ENCODE peak calls at places on chromosomes 4 and X, in ten cellular contexts. L is Peyer's patch, M is dorsolateral prefrontal cortex, S is heart right ventricle, X is psoas muscle, Y is lower lobe of right lung, A is GM23248, N is H9, T is IMR-90, U is WERI-Rb-1. R is an unnamed sample.

GRCh38 chrX:12245650-12246645 is 107.7 kb downstream of the FRMPD4 start:
- DNase-seq in L (no peak), M (no peak), S (no peak), X (no peak), Y (no peak), A (peak), N (no peak), T (peak), U (no peak), R (no peak)

GRCh38 chrX:114500622-114501021 is 83.3 kb upstream of the HTR2C start:
- DNase-seq in L (no peak), M (no peak), S (no peak), X (no peak), Y (no peak), A (no peak), N (no peak), T (no peak), U (no peak), R (no peak)

GRCh38 chrX:98194036-98194435 is 1310.3 kb downstream of the RPA4 start:
- DNase-seq in L (no peak), M (no peak), S (no peak), X (no peak), Y (no peak), A (no peak), N (no peak), T (no peak), U (no peak), R (no peak)

GRCh38 chr4:985123-985830 is 1.6 kb upstream of the IDUA start:
- DNase-seq in L (peak), M (no peak), S (peak), X (peak), Y (peak), A (peak), N (peak), T (no peak), U (peak), R (no peak)

GRCh38 chr4:53618321-53618720 is 27.0 kb upstream of the LNX1 start:
- DNase-seq in L (no peak), M (no peak), S (no peak), X (no peak), Y (no peak), A (no peak), N (no peak), T (no peak), U (no peak), R (no peak)

GRCh38 chr4:87088188-87088587 is 132.2 kb downstream of the KLHL8 start:
- DNase-seq in L (no peak), M (no peak), S (no peak), X (no peak), Y (no peak), A (no peak), N (no peak), T (no peak), U (no peak), R (no peak)

GRCh38 chr4:88356771-88357170 is 21.9 kb upstream of the HERC6 start:
- DNase-seq in L (no peak), M (no peak), S (no peak), X (no peak), Y (no peak), A (peak), N (no peak), T (no peak), U (no peak), R (no peak)

GRCh38 chr4:159593651-159594050 is 490.8 kb downstream of the RAPGEF2 start:
- DNase-seq in L (no peak), M (no peak), S (no peak), X (no peak), Y (no peak), A (no peak), N (no peak), T (no peak), U (no peak), R (no peak)

GRCh38 chr4:127732623-127733199 is 2.5 kb downstream of the SLC25A31 start:
- DNase-seq in L (no peak), M (no peak), S (no peak), X (no peak), Y (no peak), A (peak), N (no peak), T (peak), U (no peak), R (no peak)

GRCh38 chrX:39752820-39753219 is 344.9 kb downstream of the BCOR start:
- DNase-seq in L (no peak), M (peak), S (no peak), X (no peak), Y (no peak), A (no peak), N (no peak), T (peak), U (no peak), R (no peak)

GRCh38 chr4:25702848-25703247 is 47.2 kb downstream of the SLC34A2 start:
- DNase-seq in L (no peak), M (peak), S (peak), X (peak), Y (no peak), A (peak), N (no peak), T (peak), U (no peak), R (no peak)

GRCh38 chr4:53705151-53705764 is 114.0 kb upstream of the LNX1 start:
- DNase-seq in L (no peak), M (no peak), S (no peak), X (no peak), Y (no peak), A (peak), N (no peak), T (no peak), U (no peak), R (no peak)

GRCh38 chr4:15479089-15479912 is 9.6 kb downstream of the CC2D2A start:
- DNase-seq in L (peak), M (peak), S (peak), X (no peak), Y (peak), A (peak), N (peak), T (peak), U (peak), R (no peak)

GRCh38 chrX:115589419-115589818 is 28.4 kb downstream of the PLS3 start:
- DNase-seq in L (no peak), M (no peak), S (no peak), X (no peak), Y (no peak), A (peak), N (no peak), T (no peak), U (no peak), R (no peak)

GRCh38 chrX:115591856-115592842 is 31.2 kb downstream of the PLS3 start:
- DNase-seq in L (no peak), M (no peak), S (no peak), X (no peak), Y (no peak), A (no peak), N (no peak), T (no peak), U (no peak), R (no peak)

GRCh38 chrX:115591420-115591819 is 30.4 kb downstream of the PLS3 start:
- DNase-seq in L (no peak), M (no peak), S (no peak), X (no peak), Y (no peak), A (no peak), N (no peak), T (no peak), U (no peak), R (no peak)

GRCh38 chrX:115584715-115585114 is 23.7 kb downstream of the PLS3 start:
- DNase-seq in L (no peak), M (no peak), S (no peak), X (no peak), Y (no peak), A (peak), N (no peak), T (peak), U (no peak), R (no peak)

GRCh38 chrX:115588180-115588579 is 27.2 kb downstream of the PLS3 start:
- DNase-seq in L (no peak), M (no peak), S (no peak), X (no peak), Y (no peak), A (no peak), N (no peak), T (no peak), U (no peak), R (no peak)
- H3K27ac ChIP-seq in L (no peak), M (no peak), S (no peak), X (no peak), Y (no peak), A (no peak), N (no peak), T (no peak), U (no peak), R (no peak)

GRCh38 chrX:68934922-68935321 is 106.1 kb downstream of the EFNB1 start:
- DNase-seq in L (no peak), M (peak), S (no peak), X (no peak), Y (no peak), A (no peak), N (no peak), T (no peak), U (no peak), R (no peak)

GRCh38 chrX:68936186-68936585 is 107.4 kb downstream of the EFNB1 start:
- DNase-seq in L (no peak), M (no peak), S (no peak), X (no peak), Y (no peak), A (no peak), N (no peak), T (no peak), U (no peak), R (no peak)

GRCh38 chrX:68936608-68937007 is 107.8 kb downstream of the EFNB1 start:
- DNase-seq in L (no peak), M (peak), S (no peak), X (no peak), Y (no peak), A (peak), N (no peak), T (peak), U (no peak), R (no peak)

GRCh38 chrX:68934421-68934820 is 105.6 kb downstream of the EFNB1 start:
- DNase-seq in L (no peak), M (no peak), S (no peak), X (no peak), Y (no peak), A (no peak), N (no peak), T (no peak), U (no peak), R (no peak)

DNA sequence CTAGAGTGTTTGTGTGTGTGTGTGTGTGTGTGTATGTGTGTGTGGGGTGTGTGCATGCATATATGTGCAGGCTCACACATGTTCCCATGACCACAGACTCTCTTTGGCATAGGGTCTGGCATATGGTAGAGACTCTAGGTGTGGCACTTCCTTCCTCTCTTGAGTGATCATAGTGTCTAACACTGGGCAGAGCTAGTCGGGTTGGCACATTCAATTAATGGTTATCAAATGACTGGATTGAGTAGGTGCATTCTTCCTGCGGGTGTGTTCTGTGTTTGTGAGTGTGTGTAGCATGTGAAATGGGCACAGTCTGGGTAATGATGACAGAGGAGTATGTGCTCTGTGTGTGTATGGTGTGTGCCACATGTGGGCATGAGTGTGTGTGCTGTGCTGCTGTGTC is 106.5 kb downstream of the EFNB1 start:
- DNase-seq in L (no peak), M (peak), S (no peak), X (no peak), Y (no peak), A (no peak), N (no peak), T (no peak), U (no peak), R (no peak)
- H3K27ac ChIP-seq in L (no peak), M (no peak), S (no peak), X (no peak), Y (no peak), A (no peak), N (no peak), T (no peak), U (no peak), R (no peak)

DNA sequence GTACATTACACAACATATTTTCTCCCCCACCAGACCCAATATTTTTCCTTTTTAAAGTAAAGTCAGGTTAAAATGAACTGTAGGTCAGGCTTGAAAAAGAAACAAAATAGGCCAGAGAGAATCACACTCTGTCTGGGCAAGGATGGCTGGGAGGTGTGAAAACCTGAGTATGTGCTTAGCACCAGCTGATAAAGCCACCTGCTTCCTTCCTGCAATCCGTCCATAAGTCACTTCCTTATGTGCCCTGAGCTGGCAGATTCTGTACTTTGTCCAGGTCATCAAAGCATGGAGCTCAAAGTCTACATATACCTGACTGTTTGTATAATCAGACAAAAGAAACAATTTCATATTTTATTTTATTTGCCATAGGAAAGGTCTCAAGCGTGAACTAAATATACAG is 37.7 kb downstream of the ANTXR2 start:
- DNase-seq in L (peak), M (no peak), S (no peak), X (no peak), Y (no peak), A (no peak), N (no peak), T (no peak), U (peak), R (no peak)
- H3K27ac ChIP-seq in L (peak), M (no peak), S (no peak), X (no peak), Y (no peak), A (no peak), N (no peak), T (no peak), U (no peak), R (no peak)

GRCh38 chr4:131551306-131551705 is 1597.8 kb upstream of the PCDH10 start:
- DNase-seq in L (no peak), M (no peak), S (no peak), X (no peak), Y (no peak), A (no peak), N (no peak), T (no peak), U (no peak), R (no peak)

DNA sequence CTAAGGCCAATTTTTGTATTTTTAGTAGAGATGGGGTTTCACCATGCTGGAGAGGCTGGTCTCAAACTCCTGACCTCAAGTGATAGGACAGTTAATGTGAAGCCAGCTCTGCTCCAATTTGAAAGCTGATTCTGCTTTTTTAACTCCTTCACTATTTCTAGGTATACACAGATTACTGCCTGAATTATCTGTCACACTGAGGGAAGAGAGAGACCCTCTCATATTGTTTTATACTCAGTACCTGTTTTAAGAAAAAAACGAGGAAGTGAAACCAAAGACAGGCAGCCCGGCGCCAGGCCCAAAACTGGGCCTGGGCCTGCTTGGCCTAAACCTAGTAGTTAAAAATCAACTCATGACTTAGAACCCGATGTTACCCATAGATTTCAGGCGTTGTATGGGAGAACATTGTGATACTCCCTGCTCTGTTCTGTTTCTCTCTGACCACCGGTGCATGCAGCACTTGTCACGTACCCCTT is 1601.5 kb upstream of the PCDH10 start:
- DNase-seq in L (no peak), M (no peak), S (no peak), X (no peak), Y (no peak), A (no peak), N (no peak), T (no peak), U (no peak), R (no peak)
- H3K27ac ChIP-seq in L (no peak), M (no peak), S (no peak), X (no peak), Y (no peak), A (no peak), N (no peak), T (no peak), U (no peak), R (no peak)

DNA sequence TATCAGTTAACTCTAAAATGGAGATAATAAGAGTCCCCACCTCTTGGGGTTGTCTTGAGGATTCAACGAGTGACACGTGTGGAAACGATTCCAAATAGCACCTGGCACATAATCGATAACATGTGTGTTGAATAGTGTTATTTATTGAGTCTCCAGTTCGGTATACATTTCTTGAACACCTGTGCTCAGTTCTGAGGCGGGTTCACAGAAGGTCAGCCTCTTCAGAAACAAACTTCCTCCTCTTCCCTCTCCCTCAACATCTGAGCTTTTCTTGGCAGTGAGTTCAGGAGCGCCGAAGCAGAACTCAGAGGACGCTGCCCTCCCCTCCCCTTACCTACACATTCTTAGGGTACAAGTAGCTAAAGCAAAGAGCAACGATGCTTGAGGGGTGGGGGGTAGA is 934 bp downstream of the PDHA1 start:
- DNase-seq in L (no peak), M (no peak), S (no peak), X (no peak), Y (no peak), A (no peak), N (no peak), T (no peak), U (peak), R (no peak)
- H3K27ac ChIP-seq in L (peak), M (no peak), S (peak), X (peak), Y (peak), A (no peak), N (no peak), T (no peak), U (no peak), R (peak)

GRCh38 chr4:91031761-91032160 is 904.6 kb downstream of the CCSER1 start:
- DNase-seq in L (no peak), M (no peak), S (no peak), X (no peak), Y (no peak), A (no peak), N (no peak), T (no peak), U (no peak), R (no peak)
- H3K27ac ChIP-seq in L (no peak), M (no peak), S (no peak), X (no peak), Y (no peak), A (no peak), N (no peak), T (no peak), U (no peak), R (no peak)

GRCh38 chr4:104726002-104726401 is 231.3 kb upstream of the CXXC4 start:
- DNase-seq in L (no peak), M (no peak), S (no peak), X (no peak), Y (no peak), A (no peak), N (no peak), T (no peak), U (no peak), R (no peak)

GRCh38 chr4:104722467-104722866 is 227.8 kb upstream of the CXXC4 start:
- DNase-seq in L (no peak), M (no peak), S (no peak), X (no peak), Y (no peak), A (no peak), N (no peak), T (no peak), U (no peak), R (no peak)

GRCh38 chr4:104728380-104729122 is 233.9 kb upstream of the CXXC4 start:
- DNase-seq in L (no peak), M (no peak), S (no peak), X (no peak), Y (no peak), A (peak), N (no peak), T (peak), U (no peak), R (no peak)

GRCh38 chr4:104732766-104733165 is 238.1 kb upstream of the CXXC4 start:
- DNase-seq in L (no peak), M (no peak), S (no peak), X (no peak), Y (no peak), A (no peak), N (no peak), T (no peak), U (no peak), R (no peak)

DNA sequence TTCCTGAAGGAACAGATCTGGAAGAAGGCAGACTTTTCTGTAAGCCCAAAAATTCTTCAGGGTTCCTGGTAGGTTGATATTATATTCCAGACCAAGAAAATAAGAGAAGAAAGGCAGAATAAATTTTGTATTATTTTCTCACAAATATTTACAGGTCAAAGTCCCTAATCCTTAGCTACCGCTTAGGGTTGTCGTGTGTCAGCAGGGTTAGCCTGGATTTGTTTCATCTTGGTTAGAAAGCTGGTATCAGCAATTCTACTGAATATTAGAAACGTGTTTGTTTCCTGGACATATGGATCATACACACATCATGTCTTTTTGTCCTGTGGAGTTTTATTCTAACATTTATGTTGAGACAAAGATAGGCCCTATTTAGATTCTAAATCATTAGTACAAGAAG is 232.9 kb upstream of the CXXC4 start:
- DNase-seq in L (no peak), M (no peak), S (no peak), X (no peak), Y (no peak), A (no peak), N (no peak), T (no peak), U (no peak), R (no peak)
- H3K27ac ChIP-seq in L (no peak), M (no peak), S (no peak), X (no peak), Y (no peak), A (no peak), N (no peak), T (no peak), U (no peak), R (no peak)

DNA sequence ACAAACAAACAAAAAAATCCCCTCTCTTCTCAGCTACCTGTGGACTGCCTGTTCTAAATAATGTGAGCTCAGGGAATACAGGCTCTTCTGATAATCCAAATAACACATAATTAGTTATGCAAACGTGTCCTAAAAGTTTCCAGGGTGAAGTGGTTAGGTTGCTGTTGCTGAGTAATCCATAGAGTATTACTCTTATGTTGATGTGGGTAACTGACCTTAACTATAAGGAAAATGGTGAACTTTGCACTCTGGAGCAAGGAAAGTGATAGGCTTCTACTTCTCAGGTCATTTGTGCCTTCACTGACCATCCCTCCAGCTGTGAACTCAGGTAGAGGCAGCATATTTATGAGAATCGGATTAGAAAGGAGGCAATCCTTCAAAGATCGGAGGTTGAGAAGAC is 19.9 kb downstream of the MSN start:
- DNase-seq in L (no peak), M (no peak), S (no peak), X (no peak), Y (no peak), A (no peak), N (no peak), T (no peak), U (no peak), R (no peak)
- H3K27ac ChIP-seq in L (peak), M (no peak), S (no peak), X (no peak), Y (no peak), A (peak), N (no peak), T (no peak), U (no peak), R (peak)